ENCODE peak calls at places on chromosomes 3 and 15, in ten cellular contexts. C is B cell; E is CD8-positive, alpha-beta memory T cell; W is activated CD4-positive, alpha-beta T cell treated with anti-CD3 and anti-CD28 coated beads, Interleukin-2, amount 50 U/mL, for 1 hour; N is C1 segment of cervical spinal cord; L is effector CD8-positive, alpha-beta T cell; P is WERI-Rb-1; G is effector memory CD8-positive, alpha-beta T cell; H is ELF-1; J is iPS DF 19.7. Q is an unnamed sample.

GRCh38 chr3:38575279-38575843 is 74.1 kb downstream of the SCN5A start:
- DNase-seq in W (no peak), J (no peak), P (peak), H (no peak), N (no peak), G (no peak), E (no peak), C (no peak), L (no peak), Q (no peak)

GRCh38 chr15:92883643-92884458 is 16.3 kb upstream of the CHD2 start:
- DNase-seq in J (no peak), G (no peak), N (no peak), C (peak), L (no peak), H (no peak), E (no peak), W (no peak), P (no peak), Q (peak)

GRCh38 chr3:157865449-157865862 is 240.8 kb downstream of the SHOX2 start:
- DNase-seq in W (peak), C (peak), P (peak), J (no peak), N (no peak), G (peak), L (peak), H (peak), E (no peak), Q (peak)

GRCh38 chr3:192642651-192643050 is 84.7 kb downstream of the FGF12 start:
- DNase-seq in E (no peak), W (no peak), G (no peak), C (no peak), H (no peak), N (no peak), P (no peak), J (no peak), L (no peak), Q (peak)

GRCh38 chr15:89673162-89673506 is 6.0 kb downstream of the PLIN1 start:
- DNase-seq in E (no peak), J (peak), P (peak), N (no peak), H (peak), G (no peak), C (no peak), W (no peak), L (no peak), Q (peak)

GRCh38 chr3:194203482-194204035 is 67.6 kb downstream of the HES1 start:
- DNase-seq in L (no peak), G (no peak), P (no peak), E (no peak), C (peak), J (no peak), H (no peak), N (no peak), W (no peak), Q (no peak)

GRCh38 chr3:14265246-14265962 is 86.8 kb downstream of the LSM3 start:
- DNase-seq in G (no peak), C (no peak), N (no peak), W (no peak), L (no peak), J (no peak), H (peak), P (no peak), E (no peak), Q (no peak)

GRCh38 chr3:10205461-10206165 is 40.9 kb downstream of the IRAK2 start:
- DNase-seq in N (no peak), G (no peak), J (no peak), P (no peak), H (no peak), W (no peak), E (no peak), L (no peak), C (no peak), Q (peak)

GRCh38 chr15:38589502-38589901 is 24.9 kb upstream of the RASGRP1 start:
- DNase-seq in C (no peak), J (no peak), G (no peak), L (no peak), H (peak), E (no peak), W (no peak), N (no peak), P (no peak), Q (peak)

GRCh38 chr15:90425726-90426346 is 37.8 kb downstream of the IQGAP1 start:
- DNase-seq in L (no peak), N (peak), W (no peak), P (no peak), E (no peak), C (no peak), J (no peak), G (no peak), H (no peak), Q (no peak)

GRCh38 chr3:119981386-119981785 is 112.9 kb downstream of the GSK3B start:
- DNase-seq in N (no peak), P (no peak), E (no peak), W (no peak), H (no peak), J (no peak), C (no peak), G (no peak), L (no peak), Q (no peak)

GRCh38 chr15:78909791-78910228 is 35.0 kb downstream of the CTSH start:
- DNase-seq in J (peak), L (no peak), P (peak), H (peak), N (no peak), W (peak), E (peak), G (peak), C (peak), Q (peak)

GRCh38 chr15:70596354-70597055 is 166.9 kb downstream of the UACA start:
- DNase-seq in C (no peak), G (no peak), L (no peak), W (no peak), N (no peak), P (no peak), H (no peak), E (no peak), J (no peak), Q (no peak)

GRCh38 chr3:11624161-11624560 is 19.6 kb downstream of the VGLL4 start:
- DNase-seq in H (no peak), W (peak), P (no peak), L (no peak), N (no peak), G (no peak), E (peak), C (no peak), J (no peak), Q (no peak)

GRCh38 chr3:14484741-14485140 is 55.4 kb downstream of the GRIP2 start:
- DNase-seq in P (no peak), N (no peak), J (no peak), E (no peak), L (no peak), W (no peak), C (no peak), H (no peak), G (no peak), Q (no peak)

GRCh38 chr15:38829086-38829485 is 264.5 kb upstream of the RASGRP1 start:
- DNase-seq in N (no peak), L (no peak), C (no peak), W (no peak), E (no peak), P (no peak), J (no peak), G (no peak), H (no peak), Q (no peak)

GRCh38 chr3:127304121-127304744 is 16.4 kb upstream of the PRR20G start:
- DNase-seq in C (no peak), G (no peak), E (no peak), H (peak), P (peak), L (no peak), W (peak), J (no peak), N (no peak), Q (peak)

GRCh38 chr15:77966540-77967290 is 110.8 kb downstream of the TBC1D2B start:
- DNase-seq in L (peak), E (peak), N (peak), H (no peak), J (no peak), C (peak), W (peak), G (peak), P (peak), Q (peak)

GRCh38 chr3:16521580-16521941 is 8.1 kb upstream of the RFTN1 start:
- DNase-seq in H (no peak), J (no peak), N (no peak), C (no peak), L (no peak), W (no peak), G (no peak), P (no peak), E (no peak), Q (no peak)

GRCh38 chr3:43316783-43317460 is 30.6 kb downstream of the SNRK start:
- DNase-seq in P (no peak), E (no peak), N (no peak), W (no peak), C (no peak), H (peak), J (peak), G (no peak), L (no peak), Q (no peak)

GRCh38 chr3:170476291-170476690 is 57.6 kb downstream of the CLDN11 start:
- DNase-seq in L (no peak), G (no peak), W (no peak), P (no peak), J (no peak), C (no peak), N (peak), H (peak), E (no peak), Q (no peak)

GRCh38 chr3:46700772-46701171 is 420 bp upstream of the TMIE start:
- DNase-seq in L (no peak), N (peak), P (no peak), G (no peak), E (no peak), W (no peak), H (no peak), J (no peak), C (no peak), Q (no peak)

GRCh38 chr3:37471425-37471824 is 297.0 kb upstream of the LRRFIP2 start:
- DNase-seq in W (no peak), E (no peak), P (no peak), N (no peak), J (no peak), G (no peak), L (no peak), H (no peak), C (no peak), Q (no peak)

GRCh38 chr15:40926659-40927496 is 2.3 kb upstream of the DLL4 start:
- DNase-seq in N (no peak), J (no peak), P (no peak), E (no peak), L (no peak), H (no peak), G (no peak), C (no peak), W (no peak), Q (no peak)

GRCh38 chr15:83278191-83278590 is 6.3 kb downstream of the BNC1 start:
- DNase-seq in L (no peak), C (no peak), P (no peak), G (no peak), N (no peak), W (no peak), H (no peak), E (no peak), J (no peak), Q (no peak)

GRCh38 chr3:136456196-136456595 is 206.1 kb downstream of the PCCB start:
- DNase-seq in P (no peak), H (no peak), J (no peak), L (no peak), E (no peak), C (no peak), G (no peak), W (no peak), N (no peak), Q (no peak)

GRCh38 chr3:29456901-29457300 is 176.0 kb downstream of the RBMS3 start:
- DNase-seq in N (no peak), L (no peak), P (no peak), G (no peak), J (no peak), C (no peak), E (no peak), W (no peak), H (no peak), Q (no peak)

GRCh38 chr15:29601811-29602210 is 220.5 kb downstream of the TJP1 start:
- DNase-seq in L (no peak), E (no peak), C (no peak), H (no peak), J (no peak), W (no peak), P (no peak), G (no peak), N (no peak), Q (no peak)

GRCh38 chr15:95549168-95549738 is 781.2 kb upstream of the NR2F2 start:
- DNase-seq in E (no peak), J (no peak), G (no peak), H (no peak), P (no peak), N (no peak), L (no peak), W (no peak), C (no peak), Q (no peak)

GRCh38 chr3:136957751-136958288 is at the start of gene IL20RB:
- DNase-seq in C (no peak), E (no peak), H (peak), L (no peak), N (no peak), P (no peak), J (peak), G (no peak), W (no peak), Q (no peak)